ENCODE peak calls at places on chromosomes 16 and 17, in eight cellular contexts. One of them, this sample, is unnamed.

GRCh38 chr17:8621585-8621984 is 8.9 kb downstream of the MYH10 start:
- DNase-seq in colonic mucosa: no peak
- DNase-seq in GM23338: no peak
- DNase-seq in left ventricle myocardium inferior: no peak
- DNase-seq in heart left ventricle: no peak
- DNase-seq in ascending aorta: peak; percentile 66
- DNase-seq in CD8-positive, alpha-beta T cell: no peak
- DNase-seq in left lung: no peak
- DNase-seq in this sample: no peak

GRCh38 chr16:90019201-90019542 is at the start of gene DBNDD1:
- DNase-seq in colonic mucosa: no peak
- DNase-seq in GM23338: no peak
- DNase-seq in left ventricle myocardium inferior: no peak
- DNase-seq in heart left ventricle: no peak
- DNase-seq in ascending aorta: no peak
- DNase-seq in CD8-positive, alpha-beta T cell: no peak
- DNase-seq in left lung: no peak
- DNase-seq in this sample: no peak

GRCh38 chr17:8994319-8994718 is 27.0 kb upstream of the NTN1 start:
- DNase-seq in colonic mucosa: peak; percentile 79
- DNase-seq in GM23338: peak; percentile 91
- DNase-seq in left ventricle myocardium inferior: peak; percentile 73
- DNase-seq in heart left ventricle: no peak
- DNase-seq in ascending aorta: peak; percentile 74
- DNase-seq in CD8-positive, alpha-beta T cell: peak; percentile 31
- DNase-seq in left lung: peak; percentile 75
- DNase-seq in this sample: peak; percentile 37

GRCh38 chr16:50151744-50152143 is 1.4 kb upstream of the TENT4B start:
- DNase-seq in colonic mucosa: no peak
- DNase-seq in GM23338: no peak
- DNase-seq in left ventricle myocardium inferior: no peak
- DNase-seq in heart left ventricle: no peak
- DNase-seq in ascending aorta: no peak
- DNase-seq in CD8-positive, alpha-beta T cell: no peak
- DNase-seq in left lung: no peak
- DNase-seq in this sample: no peak

GRCh38 chr16:89880477-89881367 is 7.3 kb downstream of the TCF25 start:
- DNase-seq in colonic mucosa: no peak
- DNase-seq in GM23338: no peak
- DNase-seq in left ventricle myocardium inferior: no peak
- DNase-seq in heart left ventricle: no peak
- DNase-seq in ascending aorta: no peak
- DNase-seq in CD8-positive, alpha-beta T cell: no peak
- DNase-seq in left lung: no peak
- DNase-seq in this sample: no peak

GRCh38 chr17:10198509-10199249 is at the start of gene GAS7:
- DNase-seq in colonic mucosa: peak; percentile 54
- DNase-seq in GM23338: peak; percentile 86
- DNase-seq in left ventricle myocardium inferior: peak; percentile 81
- DNase-seq in heart left ventricle: peak; percentile 78
- DNase-seq in ascending aorta: no peak
- DNase-seq in CD8-positive, alpha-beta T cell: peak; percentile 8
- DNase-seq in left lung: peak; percentile 66
- DNase-seq in this sample: peak; percentile 11

GRCh38 chr16:6341993-6342392 is 990.7 kb upstream of the RBFOX1 start:
- DNase-seq in colonic mucosa: no peak
- DNase-seq in GM23338: peak; percentile 33
- DNase-seq in left ventricle myocardium inferior: no peak
- DNase-seq in heart left ventricle: no peak
- DNase-seq in ascending aorta: no peak
- DNase-seq in CD8-positive, alpha-beta T cell: no peak
- DNase-seq in left lung: no peak
- DNase-seq in this sample: no peak

GRCh38 chr16:56814537-56815432 is 50.2 kb upstream of the SLC12A3 start:
- DNase-seq in colonic mucosa: no peak
- DNase-seq in GM23338: no peak
- DNase-seq in left ventricle myocardium inferior: no peak
- DNase-seq in heart left ventricle: no peak
- DNase-seq in ascending aorta: no peak
- DNase-seq in CD8-positive, alpha-beta T cell: no peak
- DNase-seq in left lung: no peak
- DNase-seq in this sample: no peak

GRCh38 chr16:11390573-11391495 is 45.6 kb downstream of the RMI2 start:
- DNase-seq in colonic mucosa: no peak
- DNase-seq in GM23338: no peak
- DNase-seq in left ventricle myocardium inferior: no peak
- DNase-seq in heart left ventricle: no peak
- DNase-seq in ascending aorta: no peak
- DNase-seq in CD8-positive, alpha-beta T cell: no peak
- DNase-seq in left lung: no peak
- DNase-seq in this sample: no peak

GRCh38 chr16:77592021-77592420 is 130.3 kb upstream of the NUDT7 start:
- DNase-seq in colonic mucosa: no peak
- DNase-seq in GM23338: no peak
- DNase-seq in left ventricle myocardium inferior: no peak
- DNase-seq in heart left ventricle: no peak
- DNase-seq in ascending aorta: no peak
- DNase-seq in CD8-positive, alpha-beta T cell: no peak
- DNase-seq in left lung: no peak
- DNase-seq in this sample: no peak

GRCh38 chr17:72390675-72391501 is 270.1 kb downstream of the SOX9 start:
- DNase-seq in colonic mucosa: no peak
- DNase-seq in GM23338: no peak
- DNase-seq in left ventricle myocardium inferior: no peak
- DNase-seq in heart left ventricle: no peak
- DNase-seq in ascending aorta: no peak
- DNase-seq in CD8-positive, alpha-beta T cell: no peak
- DNase-seq in left lung: no peak
- DNase-seq in this sample: no peak

GRCh38 chr17:14298221-14298994 is 2.5 kb upstream of the HS3ST3B1 start:
- DNase-seq in colonic mucosa: no peak
- DNase-seq in GM23338: no peak
- DNase-seq in left ventricle myocardium inferior: no peak
- DNase-seq in heart left ventricle: no peak
- DNase-seq in ascending aorta: no peak
- DNase-seq in CD8-positive, alpha-beta T cell: no peak
- DNase-seq in left lung: no peak
- DNase-seq in this sample: no peak

GRCh38 chr17:38703742-38704644 is 1.1 kb upstream of the MLLT6 start:
- DNase-seq in colonic mucosa: peak; percentile 93
- DNase-seq in GM23338: peak; percentile 99
- DNase-seq in left ventricle myocardium inferior: peak; percentile 84
- DNase-seq in heart left ventricle: peak; percentile 75
- DNase-seq in ascending aorta: peak; percentile 88
- DNase-seq in CD8-positive, alpha-beta T cell: peak; percentile 55
- DNase-seq in left lung: peak; percentile 90
- DNase-seq in this sample: peak; percentile 64

DNA sequence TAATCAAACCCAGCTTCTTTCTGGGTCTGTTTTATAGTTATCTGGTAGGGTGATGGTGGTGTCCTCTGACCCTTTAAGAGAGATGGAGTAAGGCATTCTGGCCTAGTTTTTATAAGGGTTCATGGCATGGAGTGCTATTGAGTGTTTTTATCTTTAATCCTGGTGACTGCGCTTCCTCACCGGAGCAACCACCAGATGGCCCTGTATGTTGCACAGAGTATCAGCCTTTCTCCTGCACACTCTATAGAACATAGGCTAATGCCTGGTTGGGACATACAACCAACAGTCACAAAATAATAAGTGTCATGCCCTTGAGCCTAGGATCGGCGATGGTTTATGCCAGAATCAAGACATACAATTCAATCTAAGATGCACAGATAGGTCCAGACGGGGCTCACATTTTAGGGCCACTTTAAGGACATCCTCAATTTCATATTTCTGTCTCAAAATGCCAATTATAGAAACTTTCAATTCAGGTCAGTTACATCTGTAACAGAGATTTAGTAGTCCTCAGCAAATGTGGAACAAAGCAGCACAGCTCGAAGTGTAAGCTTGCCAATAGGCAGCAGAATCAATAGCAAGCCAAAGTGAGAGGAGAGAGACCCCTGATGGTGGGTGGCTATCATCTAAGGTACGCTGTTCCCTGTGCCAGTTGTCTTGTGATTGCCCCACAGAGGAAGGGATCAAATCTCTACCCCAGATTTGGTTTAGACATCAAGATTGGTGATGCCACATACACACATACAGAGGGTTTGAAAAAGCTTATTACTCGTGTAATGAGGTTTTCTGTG is 37.2 kb upstream of the HOXB9 start:
- DNase-seq in colonic mucosa: no peak
- DNase-seq in GM23338: peak; percentile 32
- DNase-seq in left ventricle myocardium inferior: no peak
- DNase-seq in heart left ventricle: no peak
- DNase-seq in ascending aorta: no peak
- DNase-seq in CD8-positive, alpha-beta T cell: no peak
- DNase-seq in left lung: no peak
- DNase-seq in this sample: no peak
- TF ChIP-seq CTCF in colonic mucosa: no peak
- TF ChIP-seq CTCF in GM23338: peak; percentile 39
- TF ChIP-seq CTCF in left ventricle myocardium inferior: no peak
- TF ChIP-seq CTCF in heart left ventricle: no peak
- TF ChIP-seq CTCF in ascending aorta: no peak
- TF ChIP-seq CTCF in CD8-positive, alpha-beta T cell: no peak
- TF ChIP-seq CTCF in left lung: no peak
- TF ChIP-seq CTCF in this sample: no peak

DNA sequence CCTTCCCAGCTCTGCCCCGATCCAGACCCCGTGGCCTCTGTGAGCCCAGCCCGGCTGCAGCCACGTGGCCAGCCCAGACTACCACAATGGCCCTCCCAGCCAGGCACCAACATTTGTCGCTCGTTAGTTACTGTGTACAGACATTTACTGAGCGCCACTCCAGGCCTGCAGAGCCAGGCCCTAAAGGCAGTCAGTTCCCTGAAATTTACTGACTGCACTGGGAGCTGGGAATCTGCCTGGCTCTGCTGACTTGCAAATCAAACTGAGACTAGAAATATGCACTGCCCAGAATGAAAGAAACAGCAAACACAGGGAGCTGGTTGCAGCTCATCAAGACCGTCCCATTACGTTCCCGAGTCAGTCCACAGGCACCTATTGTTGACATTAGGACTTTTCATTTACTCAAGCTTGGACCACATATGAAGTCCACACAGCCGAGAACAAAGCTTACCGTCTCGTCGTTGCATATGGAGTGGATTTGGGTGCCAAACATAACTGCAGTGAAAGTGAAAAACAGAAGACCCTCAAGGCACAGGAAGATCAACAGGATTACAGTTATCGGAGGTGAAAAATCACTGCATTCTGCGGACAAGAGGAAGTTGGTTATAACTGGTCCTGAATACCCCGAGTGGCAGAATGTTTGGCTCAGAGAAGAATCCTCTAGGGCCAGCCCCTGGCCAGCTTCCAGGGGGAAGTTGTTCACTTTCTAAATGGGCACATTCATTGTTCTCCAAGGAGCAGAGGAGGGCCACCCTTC is 34.5 kb downstream of the ZDHHC7 start:
- DNase-seq in colonic mucosa: peak; percentile 49
- DNase-seq in GM23338: no peak
- DNase-seq in left ventricle myocardium inferior: peak; percentile 53
- DNase-seq in heart left ventricle: peak; percentile 48
- DNase-seq in ascending aorta: peak; percentile 74
- DNase-seq in CD8-positive, alpha-beta T cell: no peak
- DNase-seq in left lung: peak; percentile 83
- DNase-seq in this sample: no peak
- H3K27ac ChIP-seq in colonic mucosa: no peak overlapping the region
- H3K27ac ChIP-seq in GM23338: no peak overlapping the region
- H3K27ac ChIP-seq in left ventricle myocardium inferior: no peak overlapping the region
- H3K27ac ChIP-seq in heart left ventricle: no peak overlapping the region
- H3K27ac ChIP-seq in ascending aorta: peak overlapping the region; percentile 15
- H3K27ac ChIP-seq in CD8-positive, alpha-beta T cell: no peak overlapping the region
- H3K27ac ChIP-seq in left lung: peak overlapping the region; percentile 69
- H3K27ac ChIP-seq in this sample: no peak overlapping the region

DNA sequence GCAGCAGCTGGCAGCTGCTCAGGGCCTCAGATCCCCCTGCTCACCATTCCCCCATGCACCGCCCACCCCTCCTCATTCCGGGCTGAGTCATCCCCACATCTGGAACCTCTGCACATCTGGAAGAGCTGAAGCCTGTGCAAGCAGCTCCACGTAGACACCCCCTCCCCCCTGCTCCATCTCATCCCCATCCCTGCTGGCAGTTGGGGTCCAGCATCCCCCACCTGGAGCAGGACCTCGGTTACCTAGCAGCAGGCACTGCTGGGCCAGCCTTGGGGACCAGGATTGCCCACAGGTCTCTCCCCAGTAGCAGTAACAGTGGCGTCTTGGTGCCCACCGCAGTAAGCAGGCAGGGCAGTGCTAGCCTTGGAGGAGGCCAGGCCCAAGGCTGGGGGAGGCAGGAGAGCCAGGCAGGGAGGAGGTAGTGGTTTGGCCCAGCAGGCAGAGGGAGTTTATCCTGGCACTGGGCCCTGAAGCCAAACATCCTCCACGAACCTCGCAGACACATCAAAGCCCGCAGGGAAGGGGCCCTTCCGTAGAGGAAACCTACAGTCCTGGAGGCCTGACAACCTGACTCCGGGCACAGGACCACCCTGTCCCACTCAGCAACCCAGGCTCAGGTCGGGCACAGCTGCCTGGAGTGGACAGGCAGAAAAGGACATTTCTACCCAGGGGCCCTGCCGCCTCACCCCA is 7.7 kb upstream of the TMEM92 start:
- DNase-seq in colonic mucosa: peak; percentile 40
- DNase-seq in GM23338: no peak
- DNase-seq in left ventricle myocardium inferior: no peak
- DNase-seq in heart left ventricle: no peak
- DNase-seq in ascending aorta: peak; percentile 82
- DNase-seq in CD8-positive, alpha-beta T cell: no peak
- DNase-seq in left lung: peak; percentile 81
- DNase-seq in this sample: no peak
- TF ChIP-seq CTCF in colonic mucosa: no peak
- TF ChIP-seq CTCF in GM23338: no peak
- TF ChIP-seq CTCF in left ventricle myocardium inferior: no peak
- TF ChIP-seq CTCF in heart left ventricle: no peak
- TF ChIP-seq CTCF in ascending aorta: peak; percentile 19
- TF ChIP-seq CTCF in CD8-positive, alpha-beta T cell: no peak
- TF ChIP-seq CTCF in left lung: no peak
- TF ChIP-seq CTCF in this sample: no peak

GRCh38 chr17:68602267-68602644 is 1.1 kb upstream of the FAM20A start:
- DNase-seq in colonic mucosa: no peak
- DNase-seq in GM23338: no peak
- DNase-seq in left ventricle myocardium inferior: no peak
- DNase-seq in heart left ventricle: no peak
- DNase-seq in ascending aorta: no peak
- DNase-seq in CD8-positive, alpha-beta T cell: no peak
- DNase-seq in left lung: no peak
- DNase-seq in this sample: no peak

GRCh38 chr17:68600881-68601564 is at the start of gene FAM20A:
- DNase-seq in colonic mucosa: no peak
- DNase-seq in GM23338: peak; percentile 53
- DNase-seq in left ventricle myocardium inferior: peak; percentile 58
- DNase-seq in heart left ventricle: peak; percentile 53
- DNase-seq in ascending aorta: peak; percentile 68
- DNase-seq in CD8-positive, alpha-beta T cell: no peak
- DNase-seq in left lung: peak; percentile 79
- DNase-seq in this sample: no peak

GRCh38 chr17:68600123-68600880 is 865 bp downstream of the FAM20A start:
- DNase-seq in colonic mucosa: no peak
- DNase-seq in GM23338: peak; percentile 84
- DNase-seq in left ventricle myocardium inferior: peak; percentile 56
- DNase-seq in heart left ventricle: peak; percentile 39
- DNase-seq in ascending aorta: no peak
- DNase-seq in CD8-positive, alpha-beta T cell: no peak
- DNase-seq in left lung: peak; percentile 67
- DNase-seq in this sample: no peak

GRCh38 chr17:68603027-68603426 is 1.9 kb upstream of the FAM20A start:
- DNase-seq in colonic mucosa: no peak
- DNase-seq in GM23338: no peak
- DNase-seq in left ventricle myocardium inferior: no peak
- DNase-seq in heart left ventricle: peak; percentile 21
- DNase-seq in ascending aorta: no peak
- DNase-seq in CD8-positive, alpha-beta T cell: no peak
- DNase-seq in left lung: peak; percentile 70
- DNase-seq in this sample: no peak

GRCh38 chr17:68601565-68602266 is 549 bp upstream of the FAM20A start:
- DNase-seq in colonic mucosa: no peak
- DNase-seq in GM23338: no peak
- DNase-seq in left ventricle myocardium inferior: no peak
- DNase-seq in heart left ventricle: peak; percentile 19
- DNase-seq in ascending aorta: no peak
- DNase-seq in CD8-positive, alpha-beta T cell: no peak
- DNase-seq in left lung: no peak
- DNase-seq in this sample: no peak
- H3K27ac ChIP-seq in colonic mucosa: peak overlapping the region; percentile 30
- H3K27ac ChIP-seq in GM23338: no peak overlapping the region
- H3K27ac ChIP-seq in left ventricle myocardium inferior: peak overlapping the region; percentile 79
- H3K27ac ChIP-seq in heart left ventricle: peak overlapping the region; percentile 78
- H3K27ac ChIP-seq in ascending aorta: peak overlapping the region; percentile 17
- H3K27ac ChIP-seq in CD8-positive, alpha-beta T cell: no peak overlapping the region
- H3K27ac ChIP-seq in left lung: peak overlapping the region; percentile 93
- H3K27ac ChIP-seq in this sample: no peak overlapping the region